ENCODE peak calls at places on chromosomes 4 and X, in seven cellular contexts. Z is HCT116, T is GM12878, Q is H1, M is HepG2, J is SK-N-SH, G is K562. H is an unnamed sample.
A peak's percentile ranks its signal among the peaks of the same experiment; 100 is the strongest.

GRCh38 chr4:57291911-57292310 is 181.7 kb upstream of the IGFBP7 start:
- DNase-seq in Z (no peak), T (no peak), Q (no peak), M (no peak), J (no peak), G (no peak), H (no peak)

GRCh38 chrX:126985027-126985426 is 165.5 kb downstream of the PRR32 start:
- DNase-seq in Z (no peak), T (no peak), Q (no peak), M (no peak), J (no peak), G (no peak), H (no peak)

GRCh38 chr4:48015216-48015615 is 1.3 kb downstream of the CNGA1 start:
- DNase-seq in Z (no peak), T (no peak), Q (no peak), M (no peak), J (no peak), G (no peak), H (peak; percentile 42)

GRCh38 chr4:88219099-88219498 is 60.7 kb upstream of the ABCG2 start:
- DNase-seq in Z (peak; percentile 28), T (no peak), Q (no peak), M (peak; percentile 30), J (peak; percentile 44), G (peak; percentile 30), H (no peak)

GRCh38 chr4:89889289-89889688 is 5.4 kb upstream of the MMRN1 start:
- DNase-seq in Z (no peak), T (no peak), Q (no peak), M (no peak), J (no peak), G (peak; percentile 37), H (no peak)

GRCh38 chr4:6030679-6031078 is 12.4 kb upstream of the C4orf50 start:
- DNase-seq in Z (no peak), T (no peak), Q (no peak), M (no peak), J (no peak), G (no peak), H (no peak)

GRCh38 chrX:135512508-135513139 is 7.8 kb upstream of the INTS6L start:
- DNase-seq in Z (no peak), T (no peak), Q (no peak), M (no peak), J (no peak), G (no peak), H (no peak)

GRCh38 chrX:151675121-151675746 is 20.0 kb upstream of the PRRG3 start:
- DNase-seq in Z (no peak), T (no peak), Q (no peak), M (no peak), J (no peak), G (no peak), H (no peak)

GRCh38 chrX:3609800-3610199 is 103.6 kb downstream of the PRKX start:
- DNase-seq in Z (no peak), T (no peak), Q (no peak), M (no peak), J (no peak), G (no peak), H (no peak)

GRCh38 chrX:40104649-40105015 is 6.9 kb upstream of the BCOR start:
- DNase-seq in Z (no peak), T (no peak), Q (no peak), M (no peak), J (peak; percentile 60), G (no peak), H (no peak)

GRCh38 chrX:74232859-74233258 is 71.1 kb upstream of the ZCCHC13 start:
- DNase-seq in Z (no peak), T (no peak), Q (no peak), M (peak; percentile 27), J (peak; percentile 5), G (peak; percentile 17), H (peak; percentile 65)

GRCh38 chr4:64940698-64941097 is 531.4 kb upstream of the TECRL start:
- DNase-seq in Z (no peak), T (no peak), Q (no peak), M (no peak), J (no peak), G (no peak), H (no peak)

GRCh38 chr4:88860594-88860993 is 163.0 kb upstream of the NAP1L5 start:
- DNase-seq in Z (no peak), T (no peak), Q (no peak), M (no peak), J (no peak), G (no peak), H (no peak)

GRCh38 chrX:110964761-110965160 is 131.2 kb upstream of the PAK3 start:
- DNase-seq in Z (no peak), T (no peak), Q (peak; percentile 54), M (no peak), J (no peak), G (no peak), H (no peak)

GRCh38 chr4:156672492-156672891 is 299.1 kb downstream of the PDGFC start:
- DNase-seq in Z (no peak), T (no peak), Q (no peak), M (no peak), J (no peak), G (no peak), H (no peak)

GRCh38 chr4:8239661-8240060 is 29.9 kb upstream of the HTRA3 start:
- DNase-seq in Z (no peak), T (no peak), Q (no peak), M (no peak), J (no peak), G (no peak), H (no peak)

GRCh38 chr4:82782626-82783025 is 16.0 kb downstream of the SCD5 start:
- DNase-seq in Z (no peak), T (no peak), Q (no peak), M (no peak), J (no peak), G (no peak), H (peak; percentile 20)

GRCh38 chrX:106726485-106727437 is at the start of gene RNF128:
- DNase-seq in Z (peak; percentile 70), T (no peak), Q (peak; percentile 66), M (peak; percentile 66), J (peak; percentile 12), G (no peak), H (peak; percentile 50)

GRCh38 chr4:72843466-72843865 is 226.1 kb downstream of the COX18 start:
- DNase-seq in Z (no peak), T (no peak), Q (no peak), M (no peak), J (no peak), G (no peak), H (no peak)

GRCh38 chr4:72842323-72842722 is 227.2 kb downstream of the COX18 start:
- DNase-seq in Z (no peak), T (no peak), Q (no peak), M (no peak), J (no peak), G (no peak), H (no peak)

DNA sequence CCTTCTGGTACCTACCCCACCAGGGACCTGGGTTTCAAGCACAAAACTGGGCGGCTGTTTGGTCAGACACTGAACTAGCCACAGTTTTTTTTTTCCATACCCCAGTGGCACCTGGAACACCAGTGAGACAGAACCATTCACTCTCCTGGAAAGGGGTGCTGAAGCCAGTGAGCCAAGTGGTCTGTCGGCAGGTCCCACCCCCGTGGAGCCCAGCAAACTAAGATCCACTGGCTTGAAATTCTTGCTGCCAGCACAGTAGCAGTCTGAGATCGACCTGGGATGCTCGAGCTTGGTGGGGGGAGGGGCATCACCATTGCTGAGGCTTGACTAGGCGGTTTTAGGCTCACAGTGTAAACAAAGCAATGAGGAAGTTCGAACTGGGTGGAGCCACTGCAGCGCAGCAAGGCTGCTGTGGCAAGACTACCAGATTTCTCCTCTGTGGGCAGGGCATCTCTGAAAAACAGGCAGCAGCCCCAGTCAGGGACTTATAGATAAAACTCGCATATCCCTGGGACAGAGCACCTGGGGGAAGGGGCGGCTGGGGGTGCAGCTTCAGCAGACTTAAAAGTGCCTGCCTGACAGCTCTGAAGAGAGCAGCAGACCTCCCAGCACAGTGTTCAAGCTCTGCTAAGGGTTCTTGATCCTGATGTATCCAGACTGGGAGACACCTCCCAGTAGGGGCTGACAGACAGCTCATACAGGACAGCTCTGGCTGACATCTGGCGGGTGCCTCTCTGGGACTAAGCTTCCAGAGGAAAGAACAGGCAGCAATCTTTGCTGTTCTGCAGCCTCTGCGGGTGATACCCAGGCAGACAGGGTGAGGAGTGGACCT is 223.0 kb downstream of the COX18 start:
- DNase-seq in Z (no peak), T (no peak), Q (peak; percentile 67), M (peak; percentile 17), J (no peak), G (peak; percentile 23), H (no peak)
- TF ChIP-seq JUND in Z (no peak), T (no peak), Q (no peak), M (no peak), J (no peak), G (no peak), H (no peak)

DNA sequence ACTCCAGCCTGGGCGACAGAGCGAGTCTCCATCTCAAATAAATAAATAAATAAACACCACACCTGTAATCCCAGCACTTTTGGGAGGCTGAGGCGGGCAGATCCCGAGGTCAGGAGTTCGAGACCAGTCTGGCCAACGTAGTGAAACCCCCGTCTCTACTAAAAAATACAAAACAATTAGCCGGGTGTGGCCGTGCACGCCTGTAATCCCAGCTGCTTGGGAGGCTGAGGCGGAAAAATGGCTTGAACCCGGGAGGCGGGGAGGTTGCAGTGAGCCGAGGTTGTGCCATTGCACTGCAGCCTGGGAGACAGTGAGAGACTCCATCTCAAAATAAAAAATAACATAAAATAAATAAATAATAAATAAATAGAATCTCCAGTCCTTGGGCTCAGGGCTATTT is 185.8 kb downstream of the SHOX start:
- DNase-seq in Z (no peak), T (no peak), Q (no peak), M (no peak), J (no peak), G (no peak), H (no peak)
- TF ChIP-seq JUND in Z (no peak), T (no peak), Q (no peak), M (no peak), J (no peak), G (no peak), H (no peak)

DNA sequence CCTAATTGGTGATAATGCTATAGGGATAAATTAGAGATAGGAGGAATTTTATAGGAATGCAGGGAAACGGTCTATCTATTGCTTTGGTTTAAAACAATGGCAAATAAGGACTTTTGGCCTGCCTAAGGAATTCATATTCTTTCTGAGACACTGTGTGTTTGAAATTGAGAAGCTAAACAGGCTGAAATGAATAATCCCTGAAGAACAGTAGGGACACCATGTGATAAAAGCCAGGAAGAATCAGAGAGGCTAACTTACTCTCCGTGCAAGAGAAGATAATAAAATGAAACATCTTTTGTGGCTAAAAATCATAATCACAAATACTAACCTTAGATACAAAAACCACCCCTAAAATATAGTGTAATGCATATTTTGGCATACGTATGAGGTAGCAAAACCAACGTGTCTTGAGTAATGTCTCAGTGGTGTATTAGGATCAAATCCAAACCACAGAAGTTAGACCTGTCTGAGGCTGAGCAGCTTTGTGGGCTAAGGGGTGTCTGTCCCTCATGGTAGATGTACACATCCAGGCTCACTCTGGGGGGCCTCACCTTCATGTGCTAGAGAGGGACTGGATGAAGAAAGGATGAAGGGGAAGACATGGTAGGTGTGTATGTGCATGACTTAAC is 187.8 kb upstream of the TBC1D9 start:
- DNase-seq in Z (no peak), T (no peak), Q (no peak), M (no peak), J (no peak), G (no peak), H (no peak)
- TF ChIP-seq JUND in Z (no peak), T (no peak), Q (no peak), M (no peak), J (peak; percentile 31), G (no peak), H (no peak)

DNA sequence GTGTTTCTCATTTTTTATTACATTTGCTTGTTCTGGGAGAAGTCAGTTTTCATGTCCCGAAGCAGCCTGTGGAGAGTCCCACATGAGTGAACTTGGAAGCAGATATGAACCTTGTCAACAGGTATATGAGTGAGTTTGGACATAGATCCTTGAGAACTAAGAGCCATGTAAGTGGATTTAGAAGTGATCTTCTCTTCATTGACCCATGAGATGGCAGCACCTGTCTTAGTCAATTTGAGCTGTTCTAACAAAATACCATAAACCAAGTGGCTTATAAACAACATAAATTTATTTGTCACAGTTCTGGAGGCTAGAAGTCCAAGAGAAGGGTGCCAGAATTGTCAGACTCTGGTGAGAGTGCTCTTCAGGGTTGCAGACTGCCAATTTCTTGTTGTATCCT is 1043.8 kb downstream of the ADGRL3 start:
- DNase-seq in Z (no peak), T (no peak), Q (no peak), M (no peak), J (no peak), G (no peak), H (peak; percentile 27)
- TF ChIP-seq JUND in Z (no peak), T (no peak), Q (no peak), M (no peak), J (no peak), G (no peak), H (no peak)

H was measured in T47D.